ENCODE peak calls at places on chromosomes 11 and 22, in six cellular contexts. I is GM12878, C is A549, V is K562, W is IMR-90, M is HepG2. B is an unnamed sample.

GRCh38 chr11:33463059-33463458 is 205.9 kb downstream of the HIPK3 start:
- DNase-seq in I (no peak), C (no peak), V (no peak), W (peak), M (no peak), B (no peak)

GRCh38 chr11:10401275-10401674 is 53.8 kb upstream of the AMPD3 start:
- DNase-seq in I (no peak), C (no peak), V (no peak), W (no peak), M (no peak), B (no peak)

GRCh38 chr11:64687204-64687603 is 35.8 kb downstream of the NRXN2 start:
- DNase-seq in I (no peak), C (no peak), V (no peak), W (no peak), M (no peak), B (no peak)

GRCh38 chr11:78200553-78200952 is 11.8 kb downstream of the USP35 start:
- DNase-seq in I (no peak), C (no peak), V (no peak), W (no peak), M (no peak), B (no peak)

GRCh38 chr11:132005874-132006273 is 635.5 kb downstream of the NTM start:
- DNase-seq in I (no peak), C (no peak), V (no peak), W (no peak), M (no peak), B (no peak)

GRCh38 chr11:76203131-76203925 is 3.0 kb downstream of the WNT11 start:
- DNase-seq in I (no peak), C (no peak), V (no peak), W (no peak), M (no peak), B (no peak)

GRCh38 chr11:8103909-8104308 is 22.9 kb downstream of the TUB start:
- DNase-seq in I (no peak), C (no peak), V (no peak), W (no peak), M (no peak), B (no peak)

GRCh38 chr22:41311487-41311886 is 10.2 kb downstream of the ZC3H7B start:
- DNase-seq in I (no peak), C (no peak), V (peak), W (no peak), M (no peak), B (no peak)

GRCh38 chr11:113675003-113675471 is 31.1 kb downstream of the TMPRSS5 start:
- DNase-seq in I (peak), C (no peak), V (peak), W (peak), M (no peak), B (no peak)

GRCh38 chr22:50059185-50059880 is 1.2 kb upstream of the TTLL8 start:
- DNase-seq in I (no peak), C (peak), V (peak), W (peak), M (peak), B (peak)

GRCh38 chr22:33352768-33353167 is 294.6 kb upstream of the SYN3 start:
- DNase-seq in I (no peak), C (no peak), V (no peak), W (no peak), M (no peak), B (no peak)

GRCh38 chr22:19630614-19631013 is 83.7 kb upstream of the SEPTIN5 start:
- DNase-seq in I (no peak), C (no peak), V (no peak), W (no peak), M (no peak), B (no peak)

GRCh38 chr11:23353611-23354010 is 493.3 kb upstream of the CCDC179 start:
- DNase-seq in I (no peak), C (no peak), V (no peak), W (peak), M (no peak), B (no peak)
- TF ChIP-seq BHLHE40 in I (no peak), C (no peak), V (no peak), W (no peak), M (no peak), B (no peak)

GRCh38 chr11:126630893-126631292 is 275.4 kb downstream of the ST3GAL4 start:
- DNase-seq in I (no peak), C (no peak), V (no peak), W (no peak), M (no peak), B (no peak)
- TF ChIP-seq BHLHE40 in I (no peak), C (no peak), V (no peak), W (no peak), M (no peak), B (no peak)

GRCh38 chr11:94450061-94450460 is 43.6 kb downstream of the MRE11 start:
- DNase-seq in I (no peak), C (no peak), V (no peak), W (peak), M (no peak), B (no peak)
- TF ChIP-seq BHLHE40 in I (no peak), C (no peak), V (no peak), W (no peak), M (no peak), B (no peak)

GRCh38 chr22:46696225-46696518 is 41.9 kb downstream of the CERK start:
- DNase-seq in I (no peak), C (no peak), V (no peak), W (no peak), M (no peak), B (no peak)

GRCh38 chr22:46693634-46694422 is 44.2 kb downstream of the CERK start:
- DNase-seq in I (no peak), C (no peak), V (no peak), W (no peak), M (no peak), B (no peak)

GRCh38 chr22:46694423-46695170 is 43.5 kb downstream of the CERK start:
- DNase-seq in I (no peak), C (no peak), V (no peak), W (no peak), M (no peak), B (no peak)

GRCh38 chr22:46696614-46697013 is 41.4 kb downstream of the CERK start:
- DNase-seq in I (no peak), C (no peak), V (no peak), W (no peak), M (no peak), B (no peak)

GRCh38 chr22:46695346-46696224 is 42.5 kb downstream of the CERK start:
- DNase-seq in I (no peak), C (no peak), V (no peak), W (no peak), M (no peak), B (no peak)
- TF ChIP-seq BHLHE40 in I (no peak), C (no peak), V (no peak), W (no peak), M (no peak), B (no peak)

GRCh38 chr11:35424157-35424945 is 5.0 kb upstream of the SLC1A2 start:
- DNase-seq in I (no peak), C (no peak), V (no peak), W (peak), M (no peak), B (no peak)
- TF ChIP-seq BHLHE40 in I (no peak), C (no peak), V (no peak), W (no peak), M (no peak), B (no peak)

DNA sequence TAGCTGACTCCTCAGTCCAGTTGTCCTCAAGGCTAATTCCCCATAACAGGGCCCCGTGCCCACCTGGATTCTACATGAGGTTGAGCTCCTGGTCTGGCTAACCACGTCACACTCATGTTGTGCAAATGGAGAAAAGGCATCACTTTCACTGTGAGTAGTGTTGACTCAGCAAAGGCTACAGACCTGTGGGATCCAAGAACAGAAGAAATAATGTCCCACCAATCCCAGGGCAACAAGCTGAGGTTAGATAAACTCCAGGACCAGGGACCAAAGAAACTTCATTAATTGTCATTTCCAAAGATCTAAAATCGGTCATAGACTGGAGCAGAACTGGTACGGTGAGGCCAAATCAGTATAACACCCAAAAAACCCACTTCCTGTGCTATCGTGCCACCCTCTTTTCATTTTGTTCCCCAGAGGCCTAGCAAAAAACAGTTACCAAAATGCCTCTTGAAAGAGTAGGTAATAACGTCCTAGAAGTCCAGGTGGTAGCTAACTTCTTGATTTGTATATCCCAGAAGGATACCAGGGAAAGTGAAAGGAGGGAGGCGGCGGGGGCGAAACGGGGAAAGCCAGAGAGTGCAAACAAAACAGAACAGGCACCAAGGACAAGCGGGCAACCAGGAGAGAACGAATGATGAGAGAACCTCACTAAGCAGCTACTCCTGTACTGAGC is 1.4 kb downstream of the PCSK7 start:
- DNase-seq in I (peak), C (no peak), V (no peak), W (peak), M (no peak), B (no peak)
- TF ChIP-seq BHLHE40 in I (peak), C (no peak), V (no peak), W (no peak), M (no peak), B (no peak)

GRCh38 chr11:89498845-89499448 is 7.8 kb upstream of the NOX4 start:
- DNase-seq in I (no peak), C (no peak), V (peak), W (no peak), M (peak), B (peak)
- TF ChIP-seq BHLHE40 in I (no peak), C (no peak), V (no peak), W (no peak), M (no peak), B (no peak)

GRCh38 chr11:818396-819128 is at the start of gene PNPLA2:
- DNase-seq in I (no peak), C (no peak), V (no peak), W (no peak), M (peak), B (no peak)
- TF ChIP-seq BHLHE40 in I (no peak), C (no peak), V (no peak), W (no peak), M (no peak), B (no peak)

DNA sequence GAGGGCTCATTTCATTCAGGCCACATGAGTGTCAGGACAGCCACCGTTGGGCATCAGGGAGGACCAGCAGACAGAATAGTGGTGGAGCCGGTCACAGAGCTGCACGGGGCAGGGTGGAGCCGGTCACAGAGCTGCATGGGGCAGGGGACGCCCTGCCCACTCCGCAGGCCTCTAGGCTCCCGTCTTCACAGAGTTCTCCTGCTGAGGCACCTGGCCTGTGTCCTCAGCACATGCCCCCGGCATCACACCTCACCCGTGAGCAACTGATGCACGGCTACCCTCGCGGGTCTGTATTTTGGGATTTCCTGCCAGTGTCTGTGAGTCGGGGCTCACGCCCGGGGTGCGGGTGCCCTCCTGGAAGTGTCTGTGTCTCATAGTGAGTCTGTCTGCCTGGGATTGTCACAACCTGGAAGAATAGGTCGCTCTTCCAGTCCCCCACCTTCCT is 11.3 kb downstream of the BRSK2 start:
- DNase-seq in I (no peak), C (no peak), V (no peak), W (no peak), M (no peak), B (no peak)
- TF ChIP-seq BHLHE40 in I (no peak), C (no peak), V (no peak), W (no peak), M (no peak), B (no peak)

GRCh38 chr11:134362192-134362901 is 30.6 kb downstream of the GLB1L2 start:
- DNase-seq in I (no peak), C (no peak), V (no peak), W (no peak), M (no peak), B (no peak)
- TF ChIP-seq BHLHE40 in I (no peak), C (no peak), V (no peak), W (no peak), M (no peak), B (no peak)